ENCODE peak calls at places on chromosomes 11 and 22, in five cellular contexts. W is DMS153; D is stimulated activated CD8-positive, alpha-beta memory T cell treated with anti-CD3 and anti-CD28 coated beads, Interleukin-7, amount 100 ng/mL, for 1 hour; J is GM19239; O is astrocyte of the spinal cord. Y is an unnamed sample.
A peak's percentile ranks its signal among the peaks of the same experiment; 100 is the strongest.

GRCh38 chr11:104134760-104135159 is 29.2 kb downstream of the PDGFD start:
- DNase-seq in W (no peak), D (no peak), J (no peak), O (peak; percentile 33), Y (no peak)

GRCh38 chr11:73980001-73980960 is 2.4 kb downstream of the UCP2 start:
- DNase-seq in W (peak; percentile 96), D (peak; percentile 53), J (peak; percentile 81), O (no peak), Y (no peak)

GRCh38 chr11:61532136-61533038 is 23.8 kb downstream of the LRRC10B start:
- DNase-seq in W (no peak), D (peak; percentile 10), J (peak; percentile 82), O (no peak), Y (no peak)

GRCh38 chr11:2529636-2530035 is 84.8 kb downstream of the KCNQ1 start:
- DNase-seq in W (no peak), D (no peak), J (no peak), O (no peak), Y (no peak)

GRCh38 chr11:10920205-10920604 is 62.4 kb upstream of the ZBED5 start:
- DNase-seq in W (no peak), D (no peak), J (no peak), O (no peak), Y (no peak)

GRCh38 chr22:47445212-47445611 is 682.8 kb downstream of the TBC1D22A start:
- DNase-seq in W (no peak), D (no peak), J (no peak), O (no peak), Y (no peak)

GRCh38 chr22:42639541-42640241 is 710 bp downstream of the ATP5MGL start:
- DNase-seq in W (no peak), D (no peak), J (no peak), O (peak; percentile 30), Y (no peak)

GRCh38 chr22:49960967-49961600 is 512 bp downstream of the PIM3 start:
- DNase-seq in W (no peak), D (no peak), J (no peak), O (peak; percentile 25), Y (no peak)

GRCh38 chr11:3134651-3135490 is 30.2 kb downstream of the OSBPL5 start:
- DNase-seq in W (no peak), D (no peak), J (no peak), O (no peak), Y (no peak)

GRCh38 chr11:27201454-27202302 is 161.1 kb downstream of the BBOX1 start:
- DNase-seq in W (peak; percentile 93), D (no peak), J (no peak), O (peak; percentile 77), Y (no peak)

GRCh38 chr11:57152134-57152533 is 29.6 kb upstream of the LRRC55 start:
- DNase-seq in W (no peak), D (no peak), J (no peak), O (no peak), Y (no peak)

GRCh38 chr22:19903513-19903912 is 38.1 kb upstream of the COMT start:
- DNase-seq in W (no peak), D (no peak), J (no peak), O (no peak), Y (no peak)

GRCh38 chr22:40498454-40499186 is 128.2 kb downstream of the SGSM3 start:
- DNase-seq in W (peak; percentile 11), D (no peak), J (peak; percentile 26), O (peak; percentile 92), Y (peak; percentile 71)

GRCh38 chr11:48210052-48210451 is 6.6 kb upstream of the OR4B1 start:
- DNase-seq in W (no peak), D (no peak), J (no peak), O (no peak), Y (no peak)

Y was measured in astrocyte of the cerebellum.